ENCODE peak calls at places on chromosomes 16 and 17, in four cellular contexts. K is right lobe of liver, J is endothelial cell of umbilical vein, T is left ventricle myocardium inferior. I is an unnamed sample.
A peak's percentile ranks its signal among the peaks of the same experiment; 100 is the strongest.

GRCh38 chr17:42773290-42774035 is at the start of gene VPS25:
- DNase-seq in K (peak; percentile 81), J (peak; percentile 61), T (peak; percentile 71), I (peak; percentile 83)

GRCh38 chr16:25832288-25832687 is 140.5 kb downstream of the HS3ST4 start:
- DNase-seq in K (no peak), J (no peak), T (no peak), I (no peak)

GRCh38 chr16:27317738-27318398 is 4.1 kb downstream of the IL4R start:
- DNase-seq in K (no peak), J (no peak), T (no peak), I (no peak)

GRCh38 chr16:54921229-54921824 is 9.3 kb upstream of the IRX5 start:
- DNase-seq in K (no peak), J (no peak), T (no peak), I (no peak)

GRCh38 chr16:25798065-25798464 is 106.3 kb downstream of the HS3ST4 start:
- DNase-seq in K (no peak), J (no peak), T (no peak), I (no peak)

GRCh38 chr17:19743101-19744100 is 4.7 kb downstream of the ALDH3A1 start:
- DNase-seq in K (no peak), J (no peak), T (no peak), I (no peak)

GRCh38 chr16:1772362-1772907 is at the start of gene EME2:
- DNase-seq in K (no peak), J (no peak), T (no peak), I (no peak)

GRCh38 chr16:68644715-68645493 is at the start of gene CDH3:
- DNase-seq in K (no peak), J (no peak), T (no peak), I (peak; percentile 67)

GRCh38 chr16:68284847-68285246 is 20.5 kb downstream of the SLC7A6 start:
- DNase-seq in K (no peak), J (peak; percentile 31), T (no peak), I (no peak)

GRCh38 chr17:46772013-46772878 is 46.2 kb downstream of the WNT3 start:
- DNase-seq in K (peak; percentile 83), J (peak; percentile 16), T (peak; percentile 35), I (peak; percentile 71)

GRCh38 chr17:46772879-46773620 is 45.4 kb downstream of the WNT3 start:
- DNase-seq in K (no peak), J (no peak), T (no peak), I (peak; percentile 33)

GRCh38 chr17:46771601-46772012 is 46.9 kb downstream of the WNT3 start:
- DNase-seq in K (no peak), J (no peak), T (no peak), I (peak; percentile 59)

GRCh38 chr17:46774108-46774737 is 44.3 kb downstream of the WNT3 start:
- DNase-seq in K (no peak), J (no peak), T (no peak), I (peak; percentile 35)

GRCh38 chr17:46773676-46774075 is 44.8 kb downstream of the WNT3 start:
- DNase-seq in K (no peak), J (no peak), T (no peak), I (peak; percentile 44)
- H3K4me3 ChIP-seq in K (no peak overlapping the region), J (no peak overlapping the region), T (no peak overlapping the region), I (no peak overlapping the region)

GRCh38 chr17:76907352-76907751 is 39.1 kb downstream of the MGAT5B start:
- DNase-seq in K (no peak), J (no peak), T (no peak), I (no peak)

GRCh38 chr17:76909971-76910760 is 42.0 kb downstream of the MGAT5B start:
- DNase-seq in K (no peak), J (peak; percentile 53), T (peak; percentile 44), I (peak; percentile 68)

GRCh38 chr17:76914937-76915336 is 46.7 kb downstream of the MGAT5B start:
- DNase-seq in K (no peak), J (no peak), T (no peak), I (no peak)

GRCh38 chr17:76912585-76912984 is 44.4 kb downstream of the MGAT5B start:
- DNase-seq in K (no peak), J (no peak), T (no peak), I (no peak)

DNA sequence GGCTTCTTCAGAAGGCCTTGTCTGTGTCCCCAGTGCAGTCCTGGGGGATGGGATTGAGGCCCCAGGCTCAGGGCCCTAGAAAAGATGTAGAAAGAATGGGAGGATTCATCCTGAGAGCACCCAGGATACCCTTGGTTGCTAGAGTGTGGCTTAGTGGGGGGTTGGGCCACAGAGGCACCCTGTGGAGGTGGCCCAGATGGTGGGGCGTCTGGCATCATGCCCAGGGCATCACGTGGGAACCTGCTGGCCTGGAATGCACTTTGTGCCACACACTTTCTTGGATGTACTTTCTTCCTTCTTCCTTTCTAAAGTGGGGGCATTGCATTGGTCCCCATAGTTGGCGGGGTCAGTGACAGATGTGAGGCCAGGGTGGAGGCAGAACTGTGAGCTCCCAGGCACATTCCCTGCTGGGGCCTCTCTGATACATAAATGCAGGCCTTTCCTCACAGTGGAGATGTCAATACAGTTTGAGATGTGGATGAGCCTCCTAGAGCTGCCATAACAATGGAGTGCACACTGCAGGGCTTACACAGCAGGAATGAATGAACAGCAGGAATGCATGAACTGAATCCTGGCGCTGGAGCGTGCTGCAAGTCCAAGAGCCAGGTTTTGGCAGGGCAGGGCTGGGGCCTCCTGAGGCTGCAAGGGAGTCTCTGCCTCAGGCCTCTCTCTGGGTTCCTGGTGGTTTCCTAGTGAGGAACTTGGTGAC is 43.2 kb downstream of the MGAT5B start:
- DNase-seq in K (no peak), J (no peak), T (no peak), I (no peak)
- H3K4me1 ChIP-seq in K (no peaks in the 10 kb centered on the region), J (no peaks in the 10 kb centered on the region), T (no peaks in the 10 kb centered on the region), I (no peaks in the 10 kb centered on the region)

DNA sequence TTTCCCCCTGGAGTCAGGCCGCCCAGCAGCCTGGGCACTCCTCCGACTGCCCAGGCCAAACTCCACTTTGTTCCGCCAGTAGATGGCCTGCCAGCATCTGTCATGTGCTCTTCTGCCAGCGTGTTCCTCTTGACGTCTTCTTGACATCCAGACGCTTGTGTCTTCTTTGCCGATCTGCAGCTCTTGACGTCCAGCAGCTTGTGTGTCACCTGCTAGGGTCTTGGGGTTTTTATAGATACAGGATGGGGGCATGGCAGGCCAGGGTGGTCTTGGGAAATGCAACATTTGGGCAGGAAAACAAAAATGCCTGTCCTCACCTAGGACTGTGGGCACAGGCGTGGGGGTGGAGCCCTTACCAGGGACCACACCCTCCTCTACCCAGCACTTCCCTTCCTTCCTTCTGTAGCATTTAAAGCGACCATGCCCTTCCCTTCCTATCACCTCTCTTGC is 88.7 kb downstream of the BMERB1 start:
- DNase-seq in K (peak; percentile 61), J (no peak), T (peak; percentile 19), I (peak; percentile 59)
- H3K27ac ChIP-seq in K (peak overlapping the region; percentile 6), J (no peak overlapping the region), T (no peak overlapping the region), I (no peak overlapping the region)

GRCh38 chr16:85460983-85461813 is 151.9 kb upstream of the GSE1 start:
- DNase-seq in K (no peak), J (no peak), T (no peak), I (no peak)
- H3K4me3 ChIP-seq in K (no peak overlapping the region), J (no peak overlapping the region), T (peak overlapping the region; percentile 60), I (peak overlapping the region; percentile 32)

GRCh38 chr17:78138204-78139060 is 7.8 kb upstream of the C17orf99 start:
- DNase-seq in K (no peak), J (no peak), T (no peak), I (no peak)

GRCh38 chr17:78141437-78142112 is 4.6 kb upstream of the C17orf99 start:
- DNase-seq in K (no peak), J (no peak), T (no peak), I (no peak)

GRCh38 chr17:78142113-78142861 is 3.9 kb upstream of the C17orf99 start:
- DNase-seq in K (no peak), J (no peak), T (no peak), I (peak; percentile 86)

GRCh38 chr17:78137392-78138203 is 7.0 kb downstream of the TMC8 start:
- DNase-seq in K (no peak), J (no peak), T (no peak), I (no peak)

DNA sequence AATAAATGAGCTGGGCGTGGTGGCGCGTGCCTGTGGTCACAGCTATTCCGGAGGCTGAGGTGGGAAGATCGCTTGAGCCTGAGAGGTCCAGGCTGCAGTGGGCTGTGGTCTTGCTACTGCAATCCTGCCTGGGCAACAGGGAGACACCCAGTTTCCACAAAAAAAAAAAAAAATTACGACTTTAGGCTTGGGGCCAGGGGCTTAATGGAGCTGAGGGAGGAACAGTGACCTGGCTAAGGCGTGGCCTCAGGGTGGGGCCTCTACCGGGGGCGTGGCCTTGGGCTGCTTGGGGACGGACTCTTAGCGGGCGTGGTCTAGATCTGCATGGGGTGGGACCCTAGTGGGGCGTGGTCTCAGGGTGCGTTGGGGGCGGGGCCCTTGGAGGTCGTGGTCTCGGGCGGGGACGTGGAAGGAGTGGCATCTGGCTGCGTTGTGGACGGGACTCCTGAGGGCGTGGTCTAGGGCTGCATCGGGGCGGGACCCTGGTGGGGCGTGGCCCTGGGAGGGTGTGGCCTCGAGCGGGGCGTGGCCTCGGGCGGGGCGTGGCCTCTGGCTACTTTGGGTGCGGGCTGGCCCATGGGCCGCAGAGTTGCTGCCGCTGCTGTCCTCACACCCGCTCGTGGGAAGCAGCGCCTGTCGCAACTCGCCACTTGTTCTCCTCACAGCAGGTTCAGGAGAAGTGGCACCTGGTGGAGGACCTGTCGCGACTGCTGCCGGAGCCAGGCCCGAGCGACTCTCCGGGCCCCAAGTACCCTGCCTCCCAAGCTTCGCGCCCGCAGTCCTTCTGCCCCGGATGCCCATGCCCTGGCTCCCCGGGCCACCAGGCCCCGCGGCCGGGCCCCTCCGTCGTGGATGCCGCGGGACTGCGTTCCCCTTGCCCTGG is 5.8 kb upstream of the C17orf99 start:
- DNase-seq in K (peak; percentile 93), J (peak; percentile 84), T (peak; percentile 88), I (peak; percentile 99)
- H3K4me1 ChIP-seq in K (no peaks in the 10 kb centered on the region), J (peaks cover 22% of the 10 kb centered on the region), T (peaks cover 35% of the 10 kb centered on the region), I (peaks cover 60% of the 10 kb centered on the region)

DNA sequence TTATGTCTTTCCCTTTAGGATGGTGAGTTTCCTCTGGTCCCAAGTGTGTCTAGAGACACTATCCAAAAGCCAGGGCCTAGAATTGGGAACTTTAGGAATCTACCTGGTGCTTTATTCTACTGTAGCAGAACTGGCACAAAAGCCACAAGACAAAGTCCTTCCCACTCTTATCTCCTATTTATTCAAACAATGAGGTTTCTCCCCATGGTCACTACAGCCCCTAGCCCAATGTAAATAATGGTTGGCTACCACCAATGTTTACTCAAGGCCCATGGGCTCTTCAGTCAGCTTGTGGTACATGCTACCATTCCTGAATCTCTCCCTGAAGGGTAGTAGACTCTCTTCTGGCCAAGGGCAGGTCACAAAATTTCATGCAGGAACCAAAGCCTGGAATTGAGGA is 789.4 kb upstream of the KIF2B start:
- DNase-seq in K (no peak), J (no peak), T (no peak), I (no peak)
- H3K27ac ChIP-seq in K (no peak overlapping the region), J (no peak overlapping the region), T (no peak overlapping the region), I (no peak overlapping the region)

GRCh38 chr16:66620419-66620775 is 15.9 kb downstream of the CMTM3 start:
- DNase-seq in K (no peak), J (no peak), T (no peak), I (no peak)

GRCh38 chr16:66619534-66620418 is 15.3 kb downstream of the CMTM3 start:
- DNase-seq in K (no peak), J (no peak), T (no peak), I (no peak)

GRCh38 chr16:66617728-66618127 is 13.2 kb downstream of the CMTM3 start:
- DNase-seq in K (no peak), J (no peak), T (no peak), I (no peak)

GRCh38 chr16:66618588-66618987 is 14.1 kb downstream of the CMTM3 start:
- DNase-seq in K (no peak), J (peak; percentile 71), T (no peak), I (no peak)

DNA sequence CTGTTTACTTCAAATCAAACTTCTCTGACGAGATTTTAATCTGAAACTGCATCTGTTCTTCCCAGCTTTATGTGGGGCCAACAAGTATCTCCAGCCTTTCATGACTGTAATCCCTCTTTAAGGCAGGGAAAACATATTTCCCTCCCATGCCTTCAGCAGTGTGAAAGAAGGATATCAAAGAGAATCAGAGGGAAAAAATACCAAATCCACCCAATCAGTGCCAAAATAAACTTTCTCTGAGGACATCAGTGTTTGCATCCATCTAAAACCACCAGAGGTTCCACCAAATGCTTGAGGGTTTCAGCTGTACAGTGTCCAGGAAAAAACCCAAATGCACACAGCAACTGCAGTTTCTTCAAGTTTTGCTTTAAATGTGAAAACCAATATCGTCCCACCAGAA is 14.5 kb downstream of the CMTM3 start:
- DNase-seq in K (no peak), J (no peak), T (no peak), I (no peak)
- H3K4me3 ChIP-seq in K (no peak overlapping the region), J (no peak overlapping the region), T (no peak overlapping the region), I (no peak overlapping the region)

I was measured in lower lobe of right lung.